ENCODE peak calls at places on chromosomes 4 and X, in nine cellular contexts. One of them, this sample, is unnamed.

GRCh38 chr4:13493793-13494192 is 9.7 kb upstream of the RAB28 start:
- DNase-seq in RWPE1: no peak
- DNase-seq in endothelial cell: no peak
- DNase-seq in GM19239: no peak
- DNase-seq in astrocyte of the spinal cord: no peak
- DNase-seq in thoracic aorta: no peak
- DNase-seq in fibroblast of pulmonary artery: no peak
- DNase-seq in erythroblast: no peak
- DNase-seq in A549: no peak
- DNase-seq in this sample: no peak

GRCh38 chr4:53012738-53013137 is 150.6 kb downstream of the RASL11B start:
- DNase-seq in RWPE1: no peak
- DNase-seq in endothelial cell: no peak
- DNase-seq in GM19239: no peak
- DNase-seq in astrocyte of the spinal cord: peak
- DNase-seq in thoracic aorta: no peak
- DNase-seq in fibroblast of pulmonary artery: peak
- DNase-seq in erythroblast: no peak
- DNase-seq in A549: no peak
- DNase-seq in this sample: no peak

GRCh38 chr4:185893500-185893899 is 81.5 kb upstream of the SORBS2 start:
- DNase-seq in RWPE1: no peak
- DNase-seq in endothelial cell: no peak
- DNase-seq in GM19239: no peak
- DNase-seq in astrocyte of the spinal cord: no peak
- DNase-seq in thoracic aorta: no peak
- DNase-seq in fibroblast of pulmonary artery: no peak
- DNase-seq in erythroblast: no peak
- DNase-seq in A549: no peak
- DNase-seq in this sample: no peak

GRCh38 chr4:153409412-153409811 is 56.7 kb upstream of the TMEM131L start:
- DNase-seq in RWPE1: no peak
- DNase-seq in endothelial cell: no peak
- DNase-seq in GM19239: no peak
- DNase-seq in astrocyte of the spinal cord: peak
- DNase-seq in thoracic aorta: no peak
- DNase-seq in fibroblast of pulmonary artery: peak
- DNase-seq in erythroblast: no peak
- DNase-seq in A549: no peak
- DNase-seq in this sample: no peak

GRCh38 chr4:102564399-102564921 is 63.3 kb downstream of the NFKB1 start:
- DNase-seq in RWPE1: peak
- DNase-seq in endothelial cell: no peak
- DNase-seq in GM19239: peak
- DNase-seq in astrocyte of the spinal cord: peak
- DNase-seq in thoracic aorta: no peak
- DNase-seq in fibroblast of pulmonary artery: peak
- DNase-seq in erythroblast: no peak
- DNase-seq in A549: no peak
- DNase-seq in this sample: no peak

GRCh38 chrX:114717921-114718320 is 134.0 kb downstream of the HTR2C start:
- DNase-seq in RWPE1: no peak
- DNase-seq in endothelial cell: no peak
- DNase-seq in GM19239: no peak
- DNase-seq in astrocyte of the spinal cord: no peak
- DNase-seq in thoracic aorta: no peak
- DNase-seq in fibroblast of pulmonary artery: no peak
- DNase-seq in erythroblast: no peak
- DNase-seq in A549: peak
- DNase-seq in this sample: no peak

GRCh38 chr4:176949022-176949421 is 156.3 kb upstream of the VEGFC start:
- DNase-seq in RWPE1: no peak
- DNase-seq in endothelial cell: no peak
- DNase-seq in GM19239: no peak
- DNase-seq in astrocyte of the spinal cord: peak
- DNase-seq in thoracic aorta: no peak
- DNase-seq in fibroblast of pulmonary artery: peak
- DNase-seq in erythroblast: no peak
- DNase-seq in A549: no peak
- DNase-seq in this sample: no peak

GRCh38 chr4:4225915-4226605 is 669 bp downstream of the OTOP1 start:
- DNase-seq in RWPE1: no peak
- DNase-seq in endothelial cell: no peak
- DNase-seq in GM19239: no peak
- DNase-seq in astrocyte of the spinal cord: no peak
- DNase-seq in thoracic aorta: no peak
- DNase-seq in fibroblast of pulmonary artery: no peak
- DNase-seq in erythroblast: no peak
- DNase-seq in A549: no peak
- DNase-seq in this sample: no peak

GRCh38 chr4:76639292-76639691 is 204.3 kb downstream of the SHROOM3 start:
- DNase-seq in RWPE1: peak
- DNase-seq in endothelial cell: no peak
- DNase-seq in GM19239: no peak
- DNase-seq in astrocyte of the spinal cord: no peak
- DNase-seq in thoracic aorta: no peak
- DNase-seq in fibroblast of pulmonary artery: no peak
- DNase-seq in erythroblast: no peak
- DNase-seq in A549: no peak
- DNase-seq in this sample: no peak

GRCh38 chr4:37697566-37697965 is 11.4 kb upstream of the RELL1 start:
- DNase-seq in RWPE1: no peak
- DNase-seq in endothelial cell: no peak
- DNase-seq in GM19239: no peak
- DNase-seq in astrocyte of the spinal cord: no peak
- DNase-seq in thoracic aorta: no peak
- DNase-seq in fibroblast of pulmonary artery: no peak
- DNase-seq in erythroblast: no peak
- DNase-seq in A549: no peak
- DNase-seq in this sample: no peak

GRCh38 chr4:81493895-81494490 is 22.3 kb upstream of the RASGEF1B start:
- DNase-seq in RWPE1: no peak
- DNase-seq in endothelial cell: no peak
- DNase-seq in GM19239: no peak
- DNase-seq in astrocyte of the spinal cord: no peak
- DNase-seq in thoracic aorta: no peak
- DNase-seq in fibroblast of pulmonary artery: no peak
- DNase-seq in erythroblast: no peak
- DNase-seq in A549: no peak
- DNase-seq in this sample: no peak

GRCh38 chrX:109389917-109390316 is 92.0 kb downstream of the GUCY2F start:
- DNase-seq in RWPE1: peak
- DNase-seq in endothelial cell: no peak
- DNase-seq in GM19239: no peak
- DNase-seq in astrocyte of the spinal cord: no peak
- DNase-seq in thoracic aorta: no peak
- DNase-seq in fibroblast of pulmonary artery: no peak
- DNase-seq in erythroblast: no peak
- DNase-seq in A549: no peak
- DNase-seq in this sample: no peak

GRCh38 chrX:13598877-13599276 is 29.5 kb downstream of the EGFL6 start:
- DNase-seq in RWPE1: no peak
- DNase-seq in endothelial cell: peak
- DNase-seq in GM19239: no peak
- DNase-seq in astrocyte of the spinal cord: no peak
- DNase-seq in thoracic aorta: no peak
- DNase-seq in fibroblast of pulmonary artery: peak
- DNase-seq in erythroblast: peak
- DNase-seq in A549: peak
- DNase-seq in this sample: peak

GRCh38 chrX:53256446-53257041 is 24.8 kb downstream of the IQSEC2 start:
- DNase-seq in RWPE1: no peak
- DNase-seq in endothelial cell: no peak
- DNase-seq in GM19239: no peak
- DNase-seq in astrocyte of the spinal cord: no peak
- DNase-seq in thoracic aorta: no peak
- DNase-seq in fibroblast of pulmonary artery: no peak
- DNase-seq in erythroblast: no peak
- DNase-seq in A549: no peak
- DNase-seq in this sample: no peak